ENCODE peak calls at places on chromosomes 12 and 14, in six cellular contexts. K is IMR-90, Y is A549, C is GM12878, S is HepG2, X is K562. O is an unnamed sample.
A peak's percentile ranks its signal among the peaks of the same experiment; 100 is the strongest.

GRCh38 chr12:88544991-88545684 is 35.1 kb downstream of the KITLG start:
- DNase-seq in K (peak; percentile 67), Y (no peak), C (no peak), S (no peak), X (no peak), O (no peak)

GRCh38 chr14:24353551-24354529 is 14.0 kb upstream of the RIPK3 start:
- DNase-seq in K (peak; percentile 81), Y (no peak), C (no peak), S (peak; percentile 72), X (no peak), O (no peak)

GRCh38 chr14:79510659-79511058 is 700.6 kb downstream of the DIO2 start:
- DNase-seq in K (peak; percentile 65), Y (peak; percentile 4), C (no peak), S (no peak), X (no peak), O (no peak)

GRCh38 chr14:70754989-70755388 is 54.3 kb downstream of the MAP3K9 start:
- DNase-seq in K (no peak), Y (peak; percentile 82), C (no peak), S (peak; percentile 41), X (no peak), O (no peak)

GRCh38 chr14:31752867-31753661 is 191.9 kb downstream of the NUBPL start:
- DNase-seq in K (no peak), Y (no peak), C (peak; percentile 3), S (no peak), X (no peak), O (no peak)

GRCh38 chr14:99819514-99819913 is 26.3 kb downstream of the EML1 start:
- DNase-seq in K (no peak), Y (no peak), C (no peak), S (no peak), X (no peak), O (no peak)

GRCh38 chr14:93042968-93043940 is 72.5 kb downstream of the ITPK1 start:
- DNase-seq in K (peak; percentile 63), Y (peak; percentile 95), C (no peak), S (peak; percentile 90), X (no peak), O (peak; percentile 42)

GRCh38 chr12:31303466-31303865 is 22.5 kb downstream of the SINHCAF start:
- DNase-seq in K (no peak), Y (no peak), C (no peak), S (no peak), X (no peak), O (no peak)

GRCh38 chr12:22231836-22232235 is 102.7 kb downstream of the ST8SIA1 start:
- DNase-seq in K (no peak), Y (peak; percentile 32), C (no peak), S (no peak), X (no peak), O (peak; percentile 10)

GRCh38 chr12:57452937-57453509 is 2.1 kb upstream of the INHBE start:
- DNase-seq in K (peak; percentile 84), Y (peak; percentile 84), C (no peak), S (peak; percentile 73), X (peak; percentile 72), O (peak; percentile 77)

GRCh38 chr14:33765251-33765650 is 185.6 kb downstream of the EGLN3 start:
- DNase-seq in K (no peak), Y (no peak), C (no peak), S (no peak), X (no peak), O (peak; percentile 62)

GRCh38 chr12:56804684-56805083 is 41.6 kb downstream of the HSD17B6 start:
- DNase-seq in K (no peak), Y (no peak), C (no peak), S (no peak), X (no peak), O (no peak)

GRCh38 chr12:109173443-109174240 is 57.3 kb downstream of the ACACB start:
- DNase-seq in K (no peak), Y (no peak), C (no peak), S (no peak), X (peak; percentile 39), O (no peak)

GRCh38 chr12:47837190-47838171 is 17.8 kb upstream of the HDAC7 start:
- DNase-seq in K (peak; percentile 68), Y (peak; percentile 82), C (peak; percentile 20), S (peak; percentile 54), X (peak; percentile 72), O (peak; percentile 76)

GRCh38 chr12:30450872-30451271 is 244.8 kb downstream of the IPO8 start:
- DNase-seq in K (no peak), Y (no peak), C (no peak), S (no peak), X (peak; percentile 14), O (no peak)

GRCh38 chr14:54338696-54339317 is 58.0 kb upstream of the CDKN3 start:
- DNase-seq in K (peak; percentile 57), Y (peak; percentile 71), C (no peak), S (no peak), X (no peak), O (peak; percentile 40)

GRCh38 chr12:42237853-42238239 is 202 bp downstream of the YAF2 start:
- DNase-seq in K (no peak), Y (no peak), C (no peak), S (no peak), X (no peak), O (no peak)

GRCh38 chr12:42238240-42239140 is at the start of gene YAF2:
- DNase-seq in K (peak; percentile 85), Y (peak; percentile 92), C (peak; percentile 32), S (peak; percentile 74), X (peak; percentile 94), O (peak; percentile 92)

GRCh38 chr12:42236017-42236416 is 2.0 kb downstream of the YAF2 start:
- DNase-seq in K (no peak), Y (no peak), C (no peak), S (no peak), X (no peak), O (no peak)

GRCh38 chr12:42237052-42237852 is 796 bp downstream of the YAF2 start:
- DNase-seq in K (peak; percentile 75), Y (peak; percentile 94), C (peak; percentile 41), S (peak; percentile 67), X (peak; percentile 66), O (peak; percentile 78)

DNA sequence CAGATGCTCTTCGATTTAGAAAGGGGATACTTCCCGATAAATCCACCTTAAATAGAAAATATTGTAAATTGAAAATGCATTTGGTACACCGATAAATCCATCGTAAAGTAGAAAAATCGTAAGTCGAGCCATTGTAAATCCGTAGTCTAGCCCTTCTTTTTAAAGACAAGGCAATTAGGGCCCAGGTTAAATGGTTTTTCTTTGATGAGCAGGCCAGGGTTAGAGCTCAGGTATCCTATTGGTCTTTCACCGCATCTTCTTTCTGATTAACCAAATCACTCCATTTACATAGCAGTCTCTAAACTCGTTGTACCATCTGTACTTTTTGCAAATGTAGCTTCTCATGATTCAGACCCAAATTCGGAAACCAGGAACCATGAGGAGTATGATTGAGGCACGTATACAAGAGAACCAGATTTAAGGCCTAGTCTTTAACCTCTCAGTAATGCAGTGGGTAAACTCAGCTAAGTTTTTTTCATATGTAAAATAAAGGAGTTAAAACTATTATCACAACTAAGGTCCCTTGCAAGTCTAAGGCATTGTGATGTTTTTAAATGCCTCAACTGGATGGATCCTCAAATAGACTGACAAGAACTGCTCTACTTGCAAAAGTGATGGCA is 2.2 kb upstream of the YAF2 start:
- DNase-seq in K (no peak), Y (no peak), C (no peak), S (no peak), X (no peak), O (no peak)
- TF ChIP-seq BHLHE40 in K (no peak), Y (no peak), C (no peak), S (no peak), X (no peak), O (no peak)

GRCh38 chr12:71216725-71217579 is 59.2 kb upstream of the TSPAN8 start:
- DNase-seq in K (peak; percentile 0), Y (peak; percentile 45), C (no peak), S (peak; percentile 28), X (peak; percentile 27), O (peak; percentile 42)
- TF ChIP-seq BHLHE40 in K (no peak), Y (no peak), C (no peak), S (no peak), X (no peak), O (no peak)

DNA sequence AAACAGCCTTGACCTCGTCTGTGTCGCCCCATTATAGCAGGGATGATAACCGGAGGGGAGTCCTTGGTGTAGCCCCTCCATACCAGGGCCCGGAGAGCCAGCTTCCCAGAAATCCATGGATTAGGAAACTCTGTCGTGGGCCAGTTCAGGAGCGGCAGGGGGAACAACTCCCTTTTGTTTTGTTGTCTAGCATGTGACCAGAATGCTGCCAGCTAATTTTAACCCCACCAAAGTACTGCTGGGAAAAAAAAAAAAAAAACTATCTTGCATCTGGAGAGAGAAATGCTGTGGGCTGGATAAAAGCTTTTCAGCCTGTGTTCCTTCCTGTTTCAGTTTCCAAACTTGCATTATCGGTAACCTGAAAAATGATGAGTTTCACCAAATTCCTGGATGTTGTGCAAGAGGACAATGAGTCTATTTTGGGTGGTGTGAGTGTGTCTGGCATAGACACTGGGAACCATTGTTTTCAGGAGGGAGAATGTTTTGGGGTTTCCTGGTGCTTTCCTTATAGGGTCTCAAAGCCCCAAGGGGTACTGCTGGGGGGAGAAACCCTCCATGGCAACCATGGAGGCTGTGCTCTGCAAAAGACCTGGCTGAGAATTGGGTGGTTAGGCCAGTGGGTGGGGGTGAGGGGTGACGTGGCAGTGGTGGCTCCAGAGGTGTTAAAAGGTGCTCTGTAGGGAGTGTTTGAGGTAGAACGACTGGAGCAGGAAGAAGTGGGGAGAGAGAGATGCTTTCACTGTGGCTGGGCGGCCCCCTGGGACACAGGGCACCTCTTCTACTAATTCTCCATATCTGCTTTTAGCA is 14.9 kb upstream of the IRF2BPL start:
- DNase-seq in K (peak; percentile 91), Y (peak; percentile 49), C (peak; percentile 60), S (peak; percentile 89), X (no peak), O (no peak)
- TF ChIP-seq BHLHE40 in K (no peak), Y (no peak), C (peak; percentile 28), S (peak; percentile 23), X (no peak), O (no peak)

GRCh38 chr12:52050771-52051541 is at the start of gene NR4A1:
- DNase-seq in K (peak; percentile 95), Y (peak; percentile 98), C (peak; percentile 49), S (peak; percentile 85), X (peak; percentile 97), O (peak; percentile 87)

GRCh38 chr12:52050116-52050770 is 999 bp upstream of the NR4A1 start:
- DNase-seq in K (peak; percentile 50), Y (no peak), C (no peak), S (no peak), X (no peak), O (no peak)

GRCh38 chr12:52054231-52054837 is 3.1 kb downstream of the NR4A1 start:
- DNase-seq in K (no peak), Y (peak; percentile 68), C (no peak), S (no peak), X (no peak), O (no peak)

GRCh38 chr12:52053570-52054209 is 2.4 kb downstream of the NR4A1 start:
- DNase-seq in K (peak; percentile 64), Y (peak; percentile 65), C (no peak), S (no peak), X (no peak), O (no peak)

DNA sequence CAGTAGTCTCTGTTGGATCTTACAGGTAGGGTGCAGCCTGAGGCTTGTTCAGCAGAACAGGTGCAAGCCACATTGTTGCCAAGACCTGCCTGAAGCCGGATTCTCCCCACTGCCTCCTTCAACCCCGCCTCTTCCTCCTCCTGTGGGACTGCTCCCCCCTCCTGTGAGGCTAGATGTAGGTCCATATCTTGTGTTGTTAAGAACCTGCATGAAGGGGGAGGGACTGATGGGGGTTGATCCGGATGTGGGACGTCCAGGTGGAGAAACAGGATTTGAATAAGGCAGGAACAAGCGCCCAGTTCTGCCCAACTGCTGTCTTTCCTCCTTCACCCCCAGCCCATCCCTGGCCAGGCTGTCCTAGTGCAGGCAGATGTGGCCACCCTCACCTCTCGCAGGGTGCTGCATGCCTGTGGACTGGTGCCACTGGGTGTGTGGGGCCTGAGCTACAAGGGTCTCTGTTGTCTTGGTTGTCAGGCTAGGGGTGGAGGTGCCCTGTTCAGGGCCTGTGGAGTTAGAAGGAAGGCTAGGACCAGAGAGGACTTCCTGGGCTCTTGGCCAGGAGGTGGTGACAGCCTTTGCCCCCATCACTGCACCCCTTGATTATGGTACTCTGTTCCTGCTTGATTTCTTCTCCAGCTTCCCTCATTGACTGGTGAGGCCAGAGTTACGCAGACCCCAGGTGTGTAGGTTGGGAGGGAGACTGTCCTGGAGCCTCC is 1.4 kb downstream of the NR4A1 start:
- DNase-seq in K (peak; percentile 47), Y (peak; percentile 73), C (no peak), S (no peak), X (peak; percentile 40), O (no peak)
- TF ChIP-seq BHLHE40 in K (no peak), Y (no peak), C (no peak), S (no peak), X (no peak), O (no peak)